ENCODE peak calls at places on chromosome 9, in four cellular contexts. X is foreskin fibroblast, F is MCF 10A, L is HL-60. B is an unnamed sample.

GRCh38 chr9:92071634-92072033 is 43.6 kb downstream of the SPTLC1 start:
- DNase-seq in X (no peak), F (no peak), L (no peak), B (no peak)

GRCh38 chr9:14281136-14281795 is 32.7 kb downstream of the NFIB start:
- DNase-seq in X (no peak), F (no peak), L (no peak), B (no peak)

GRCh38 chr9:16727452-16728127 is 142.9 kb downstream of the BNC2 start:
- DNase-seq in X (no peak), F (peak), L (no peak), B (no peak)

GRCh38 chr9:8686502-8686901 is 886.9 kb upstream of the DMAC1 start:
- DNase-seq in X (no peak), F (peak), L (no peak), B (no peak)

GRCh38 chr9:121694582-121694981 is 43.1 kb downstream of the DAB2IP start:
- DNase-seq in X (no peak), F (no peak), L (no peak), B (no peak)

GRCh38 chr9:14978022-14979000 is 68.1 kb upstream of the FREM1 start:
- DNase-seq in X (no peak), F (no peak), L (no peak), B (peak)

GRCh38 chr9:83013867-83014605 is 48.9 kb downstream of the RASEF start:
- DNase-seq in X (peak), F (no peak), L (no peak), B (no peak)

GRCh38 chr9:129072171-129072570 is 8.7 kb upstream of the DOLPP1 start:
- DNase-seq in X (no peak), F (no peak), L (no peak), B (no peak)

GRCh38 chr9:117546894-117547293 is 132.0 kb upstream of the ASTN2 start:
- DNase-seq in X (no peak), F (peak), L (no peak), B (no peak)

GRCh38 chr9:132851421-132851792 is 26.7 kb downstream of the AK8 start:
- DNase-seq in X (no peak), F (no peak), L (no peak), B (peak)

GRCh38 chr9:34545497-34545896 is 22.7 kb upstream of the ENHO start:
- DNase-seq in X (no peak), F (no peak), L (no peak), B (no peak)

GRCh38 chr9:12817702-12818101 is 42.9 kb downstream of the LURAP1L start:
- DNase-seq in X (no peak), F (peak), L (no peak), B (peak)

GRCh38 chr9:132864691-132865090 is 13.4 kb downstream of the AK8 start:
- DNase-seq in X (no peak), F (no peak), L (no peak), B (no peak)

GRCh38 chr9:126375386-126375785 is 48.8 kb downstream of the MVB12B start:
- DNase-seq in X (peak), F (no peak), L (no peak), B (no peak)

GRCh38 chr9:37449877-37450632 is 15.2 kb downstream of the ZBTB5 start:
- DNase-seq in X (no peak), F (no peak), L (no peak), B (no peak)

GRCh38 chr9:128902351-128903078 is 18.3 kb upstream of the PHYHD1 start:
- DNase-seq in X (no peak), F (peak), L (peak), B (peak)

GRCh38 chr9:107487521-107488399 is 1.8 kb downstream of the KLF4 start:
- DNase-seq in X (no peak), F (no peak), L (peak), B (peak)

GRCh38 chr9:132214027-132214622 is 52.3 kb downstream of the NTNG2 start:
- DNase-seq in X (peak), F (peak), L (no peak), B (no peak)

GRCh38 chr9:122016789-122017188 is 76.3 kb downstream of the TTLL11 start:
- DNase-seq in X (no peak), F (peak), L (no peak), B (no peak)

GRCh38 chr9:107707915-107708441 is 218.4 kb upstream of the KLF4 start:
- DNase-seq in X (peak), F (peak), L (no peak), B (no peak)

GRCh38 chr9:15824310-15824709 is 271.5 kb downstream of the CCDC171 start:
- DNase-seq in X (no peak), F (peak), L (no peak), B (no peak)

GRCh38 chr9:137025120-137025966 is 2.7 kb downstream of the ABCA2 start:
- DNase-seq in X (no peak), F (no peak), L (no peak), B (peak)

GRCh38 chr9:78130853-78131252 is 99.2 kb upstream of the GNAQ start:
- DNase-seq in X (no peak), F (no peak), L (no peak), B (no peak)

GRCh38 chr9:83119873-83120272 is 56.9 kb upstream of the RASEF start:
- DNase-seq in X (no peak), F (peak), L (no peak), B (no peak)

GRCh38 chr9:19408316-19408692 is 505 bp upstream of the ACER2 start:
- DNase-seq in X (no peak), F (no peak), L (no peak), B (peak)

GRCh38 chr9:91516061-91516460 is 92.4 kb upstream of the NFIL3 start:
- DNase-seq in X (no peak), F (no peak), L (no peak), B (no peak)

GRCh38 chr9:34759432-34760134 is 49.6 kb upstream of the CCL21 start:
- DNase-seq in X (no peak), F (no peak), L (no peak), B (no peak)

GRCh38 chr9:123343428-123344272 is 12.3 kb upstream of the CRB2 start:
- DNase-seq in X (no peak), F (peak), L (no peak), B (no peak)

GRCh38 chr9:35906923-35907699 is 1.1 kb downstream of the HRCT1 start:
- DNase-seq in X (peak), F (peak), L (no peak), B (peak)

GRCh38 chr9:304519-305185 is 90.0 kb downstream of the DOCK8 start:
- DNase-seq in X (no peak), F (peak), L (no peak), B (no peak)

GRCh38 chr9:83060557-83060956 is 2.4 kb downstream of the RASEF start:
- DNase-seq in X (no peak), F (no peak), L (no peak), B (no peak)

GRCh38 chr9:93127395-93127911 is 6.6 kb downstream of the NINJ1 start:
- DNase-seq in X (no peak), F (no peak), L (no peak), B (peak)

GRCh38 chr9:34384368-34385165 is 7.9 kb upstream of the MYORG start:
- DNase-seq in X (no peak), F (no peak), L (no peak), B (no peak)

GRCh38 chr9:97388721-97389238 is 23.1 kb upstream of the TDRD7 start:
- DNase-seq in X (no peak), F (no peak), L (peak), B (peak)

GRCh38 chr9:111356567-111357244 is 26.7 kb upstream of the OR2K2 start:
- DNase-seq in X (peak), F (peak), L (no peak), B (no peak)

GRCh38 chr9:93891050-93891449 is 64.1 kb downstream of the BARX1 start:
- DNase-seq in X (no peak), F (no peak), L (no peak), B (no peak)

GRCh38 chr9:76401580-76402354 is 7.5 kb upstream of the RFK start:
- DNase-seq in X (no peak), F (no peak), L (no peak), B (no peak)

GRCh38 chr9:133437753-133438531 is 15.8 kb downstream of the ADAMTS13 start:
- DNase-seq in X (no peak), F (no peak), L (no peak), B (peak)

DNA sequence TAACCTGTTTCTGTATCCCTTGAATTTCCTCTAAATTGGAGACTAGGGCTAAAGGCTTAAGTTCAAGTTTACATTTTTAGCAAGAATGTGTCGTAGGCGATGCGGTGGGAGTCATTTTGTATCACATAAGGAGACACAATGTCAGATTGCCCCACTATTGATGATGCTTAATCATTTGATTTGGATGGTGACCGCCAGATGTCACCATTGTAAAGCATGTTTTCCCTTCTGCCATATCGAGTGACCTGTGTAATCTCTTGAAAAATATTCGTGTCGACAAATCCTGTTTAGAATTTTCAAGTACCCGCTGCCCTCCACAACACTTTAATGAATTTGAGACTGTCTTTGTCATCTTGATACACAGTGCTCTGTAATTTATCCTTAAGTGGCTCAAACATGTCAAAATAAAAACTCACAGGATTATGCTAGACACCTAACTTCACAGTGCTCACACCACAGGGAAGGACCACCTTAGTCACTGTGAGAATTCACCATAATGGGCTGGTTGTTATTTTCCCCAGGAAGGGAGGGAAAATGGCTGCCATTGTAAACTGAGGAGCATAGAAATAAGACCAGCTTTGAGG is 34.5 kb upstream of the SLC46A2 start:
- DNase-seq in X (peak), F (peak), L (no peak), B (no peak)
- TF ChIP-seq CTCF in X (peak), F (peak), L (peak), B (peak)

DNA sequence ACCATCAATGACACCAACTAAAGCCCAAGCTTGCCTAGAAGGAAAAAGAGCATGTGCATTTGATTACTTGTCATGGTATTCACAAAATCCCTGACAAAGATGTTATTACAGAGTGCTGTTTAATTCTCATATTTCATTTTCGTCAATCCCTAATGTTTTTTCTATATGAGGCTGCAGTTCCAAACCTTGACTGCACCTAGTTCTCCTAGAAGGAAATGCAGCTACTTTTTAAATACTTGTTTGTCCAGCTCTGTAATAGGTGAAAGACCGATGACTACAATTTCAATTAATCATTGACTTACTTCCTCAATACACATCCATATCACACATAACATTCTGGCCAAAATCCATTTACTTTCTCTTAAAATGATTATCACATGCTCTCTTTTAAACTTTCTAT is 28.1 kb downstream of the CEMIP2 start:
- DNase-seq in X (no peak), F (no peak), L (no peak), B (no peak)
- TF ChIP-seq CTCF in X (no peak), F (no peak), L (no peak), B (no peak)

GRCh38 chr9:135575995-135576631 is 14.6 kb downstream of the PAEP start:
- DNase-seq in X (no peak), F (no peak), L (no peak), B (no peak)
- TF ChIP-seq CTCF in X (no peak), F (no peak), L (no peak), B (no peak)

GRCh38 chr9:99821187-99822095 is at the start of gene NR4A3:
- DNase-seq in X (peak), F (peak), L (peak), B (peak)

GRCh38 chr9:99818439-99818992 is 3.2 kb upstream of the NR4A3 start:
- DNase-seq in X (no peak), F (no peak), L (no peak), B (no peak)

GRCh38 chr9:99819123-99819483 is 2.6 kb upstream of the NR4A3 start:
- DNase-seq in X (no peak), F (no peak), L (no peak), B (no peak)

GRCh38 chr9:99820330-99821186 is 1.1 kb upstream of the NR4A3 start:
- DNase-seq in X (peak), F (peak), L (no peak), B (peak)

DNA sequence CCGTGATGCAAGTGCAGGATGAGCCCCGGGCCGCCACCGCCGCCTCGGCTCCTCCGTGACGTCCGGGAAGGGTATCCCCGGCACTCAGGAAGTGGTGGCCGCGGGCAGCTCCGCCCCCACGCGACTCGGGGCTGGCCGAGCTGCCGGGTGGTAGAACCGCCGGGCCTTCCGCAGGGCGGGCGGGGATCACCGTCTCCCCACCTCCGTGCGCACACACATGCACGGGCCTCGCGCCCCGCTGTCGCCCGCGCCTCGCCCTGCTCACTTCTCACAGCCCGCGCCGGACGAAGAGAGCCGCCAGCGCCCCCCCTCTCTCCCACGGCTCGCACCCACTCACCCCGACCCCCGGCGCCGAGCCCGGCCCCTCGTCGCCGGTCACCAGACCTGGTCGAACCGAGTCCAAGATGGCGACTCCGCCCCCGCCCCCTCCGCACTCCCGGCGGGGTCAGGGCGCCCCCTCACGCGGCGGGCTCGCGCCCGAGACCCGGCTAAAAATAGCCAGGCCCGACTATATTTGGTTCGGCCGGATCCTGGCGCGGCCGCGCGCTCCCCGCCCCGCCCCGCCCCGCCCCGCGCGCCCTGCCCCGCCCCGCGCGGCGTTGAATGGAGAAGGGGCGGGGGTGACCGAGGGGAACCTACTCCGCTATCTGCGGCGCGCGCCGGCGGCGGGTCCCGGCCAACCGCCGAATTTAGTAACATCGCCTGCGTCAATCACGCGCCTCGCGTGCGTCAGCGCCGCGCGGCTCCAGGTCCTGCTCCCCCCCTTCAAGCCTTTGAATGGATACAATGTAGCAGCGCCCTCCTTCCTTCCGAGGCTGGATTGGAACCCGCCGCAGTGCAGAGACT is 2.0 kb upstream of the NR4A3 start:
- DNase-seq in X (peak), F (peak), L (peak), B (peak)
- TF ChIP-seq CTCF in X (peak), F (no peak), L (no peak), B (no peak)

DNA sequence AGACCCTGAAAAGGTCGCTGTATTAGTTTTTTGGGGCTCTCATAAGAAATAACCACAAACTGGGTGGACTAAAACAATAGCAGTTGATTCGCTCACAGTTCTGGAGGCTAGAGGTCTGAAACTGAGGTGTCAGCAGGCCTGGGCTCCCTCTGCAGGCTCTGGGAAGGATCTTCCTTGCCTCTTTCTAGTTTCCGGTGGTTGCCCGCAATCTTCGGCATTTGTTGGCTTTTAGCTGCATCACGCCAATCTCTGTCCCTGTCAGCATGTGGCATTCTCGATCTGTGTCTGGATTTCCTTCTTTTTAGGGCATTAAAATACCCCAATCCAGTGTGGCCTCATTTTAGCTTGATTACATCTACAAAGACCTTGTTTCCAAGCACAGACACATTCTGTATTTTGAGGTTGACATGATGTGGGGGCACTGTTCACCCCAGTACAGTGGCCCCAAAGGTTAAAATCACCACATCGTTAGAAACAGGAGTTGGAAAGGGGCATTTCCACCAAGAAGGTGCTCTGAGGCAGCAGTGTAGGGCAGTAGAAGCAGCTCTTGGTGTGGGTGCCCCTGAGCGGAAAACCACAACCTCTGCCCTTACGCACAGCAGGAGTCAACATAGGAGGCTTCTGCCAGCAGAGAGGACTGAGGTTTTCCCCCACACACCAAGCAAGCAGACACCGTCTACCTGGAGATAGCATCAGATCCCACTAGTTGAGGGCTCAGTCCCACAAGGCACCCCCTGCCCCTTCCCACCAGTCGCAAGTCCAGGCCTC is 13.5 kb downstream of the ZNF79 start:
- DNase-seq in X (no peak), F (no peak), L (no peak), B (no peak)
- TF ChIP-seq CTCF in X (no peak), F (no peak), L (no peak), B (no peak)

GRCh38 chr9:98540476-98540875 is 168.3 kb downstream of the GABBR2 start:
- DNase-seq in X (no peak), F (no peak), L (no peak), B (no peak)

GRCh38 chr9:98539954-98540353 is 168.8 kb downstream of the GABBR2 start:
- DNase-seq in X (no peak), F (no peak), L (no peak), B (no peak)

GRCh38 chr9:98536542-98537173 is 172.1 kb downstream of the GABBR2 start:
- DNase-seq in X (no peak), F (peak), L (peak), B (no peak)

GRCh38 chr9:98538626-98539031 is 170.1 kb downstream of the GABBR2 start:
- DNase-seq in X (no peak), F (peak), L (no peak), B (no peak)

DNA sequence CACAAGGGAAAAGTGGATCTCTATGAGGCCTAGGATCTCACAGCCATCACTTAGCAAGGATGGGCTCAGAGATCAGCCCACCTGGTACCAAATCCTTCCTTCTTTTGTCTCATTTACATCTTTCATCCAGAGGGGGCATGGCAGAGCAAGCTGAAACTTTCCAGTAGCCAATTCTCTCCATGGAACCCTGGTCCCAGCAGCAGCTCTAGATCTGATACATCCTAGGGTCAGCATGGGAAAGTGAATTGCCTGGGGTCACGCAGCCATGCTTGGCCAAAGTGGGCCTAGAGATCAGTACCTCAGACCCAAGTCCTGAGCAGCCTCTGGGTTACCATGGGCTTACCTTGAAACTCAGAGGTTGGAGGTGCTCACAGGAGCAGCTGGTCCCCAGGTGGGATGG is 170.5 kb downstream of the GABBR2 start:
- DNase-seq in X (no peak), F (no peak), L (no peak), B (no peak)
- TF ChIP-seq CTCF in X (no peak), F (no peak), L (no peak), B (no peak)

GRCh38 chr9:30964332-30964731 is 1420.1 kb upstream of the ACO1 start:
- DNase-seq in X (no peak), F (no peak), L (no peak), B (no peak)

GRCh38 chr9:30970186-30970585 is 1414.3 kb upstream of the ACO1 start:
- DNase-seq in X (no peak), F (no peak), L (no peak), B (no peak)

GRCh38 chr9:30972654-30973053 is 1411.8 kb upstream of the ACO1 start:
- DNase-seq in X (no peak), F (no peak), L (no peak), B (no peak)

DNA sequence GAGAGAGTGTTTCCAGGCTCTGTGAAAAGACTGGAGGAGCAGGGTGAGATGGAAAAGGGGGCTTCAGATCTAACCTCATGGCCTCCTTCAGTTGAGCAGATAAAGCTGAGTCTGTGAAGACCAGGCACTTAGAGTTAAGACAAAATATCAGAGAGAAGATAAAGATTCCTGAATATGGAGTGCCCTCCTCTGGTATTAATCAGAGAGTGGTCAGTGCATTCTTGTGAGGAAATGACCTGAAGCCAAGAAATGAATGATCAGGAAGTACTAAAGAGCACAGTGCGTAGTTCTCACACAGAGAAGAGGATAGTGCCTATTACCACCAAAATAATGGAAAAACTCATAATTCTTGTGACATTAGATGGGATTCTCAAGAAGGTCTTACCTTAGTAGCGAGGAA is 1417.0 kb upstream of the ACO1 start:
- DNase-seq in X (no peak), F (peak), L (no peak), B (no peak)
- TF ChIP-seq CTCF in X (no peak), F (peak), L (no peak), B (no peak)